ENCODE peak calls at places on chromosomes 3 and 15, in five cellular contexts. I is neural crest cell, B is Calu3, E is HT-29, D is Daoy. H is an unnamed sample.

GRCh38 chr3:177689077-177689476 is 491.8 kb upstream of the TBL1XR1 start:
- DNase-seq in D (no peak), I (no peak), B (no peak), E (no peak), H (no peak)

GRCh38 chr3:14440531-14441239 is 38.3 kb downstream of the SLC6A6 start:
- DNase-seq in B (peak), E (peak), I (peak), D (peak), H (peak)

GRCh38 chr3:52670621-52671521 is 14.8 kb downstream of the PBRM1 start:
- DNase-seq in I (no peak), D (peak), B (peak), E (peak), H (peak)

GRCh38 chr3:183260167-183260904 is 7.3 kb downstream of the B3GNT5 start:
- DNase-seq in E (no peak), I (no peak), B (no peak), D (no peak), H (no peak)

GRCh38 chr3:111733856-111734255 is 125.2 kb upstream of the PHLDB2 start:
- DNase-seq in E (no peak), I (no peak), B (no peak), D (peak), H (no peak)

GRCh38 chr3:43838877-43839276 is 148.1 kb downstream of the ABHD5 start:
- DNase-seq in D (no peak), I (no peak), E (peak), B (no peak), H (no peak)

GRCh38 chr15:69668963-69669362 is 216.3 kb downstream of the RPLP1 start:
- DNase-seq in I (no peak), B (no peak), E (no peak), D (no peak), H (peak)

GRCh38 chr3:119343719-119344118 is 49.5 kb downstream of the ARHGAP31 start:
- DNase-seq in D (no peak), I (no peak), E (no peak), B (no peak), H (no peak)

GRCh38 chr3:15272431-15273196 is 59.8 kb downstream of the SH3BP5 start:
- DNase-seq in B (no peak), E (no peak), D (no peak), I (no peak), H (no peak)

GRCh38 chr15:94864600-94864999 is 633.2 kb downstream of the MCTP2 start:
- DNase-seq in I (no peak), B (no peak), D (no peak), E (no peak), H (no peak)

GRCh38 chr3:43309372-43310305 is 23.3 kb downstream of the SNRK start:
- DNase-seq in B (no peak), D (no peak), I (no peak), E (no peak), H (no peak)

GRCh38 chr3:294096-294495 is 97.5 kb downstream of the CHL1 start:
- DNase-seq in I (no peak), D (no peak), B (peak), E (no peak), H (no peak)

GRCh38 chr3:20141841-20142240 is 44.2 kb downstream of the SGO1 start:
- DNase-seq in I (peak), B (no peak), E (no peak), D (no peak), H (no peak)

GRCh38 chr15:88631464-88632028 is 7.3 kb upstream of the ISG20 start:
- DNase-seq in I (no peak), E (no peak), B (no peak), D (no peak), H (no peak)

GRCh38 chr15:85473455-85473854 is 93.1 kb downstream of the AKAP13 start:
- DNase-seq in I (no peak), B (no peak), D (peak), E (no peak), H (no peak)

GRCh38 chr3:170324962-170325361 is 32.6 kb upstream of the SKIL start:
- DNase-seq in E (no peak), I (no peak), B (no peak), D (no peak), H (no peak)

GRCh38 chr3:89098964-89099585 is 8.3 kb upstream of the EPHA3 start:
- DNase-seq in E (peak), D (peak), B (peak), I (peak), H (peak)